ENCODE peak calls at places on chromosomes 5 and 9, in six cellular contexts. X is HCT116, O is mucosa of descending colon, F is neuronal stem cell, D is IMR-90, G is aorta. S is an unnamed sample. For H3K36me3 and H3K9me3, the result is how much of the 10 kb centered on the place peaks cover.

GRCh38 chr5:93584531-93585053 is 1.6 kb downstream of the NR2F1 start:
- DNase-seq in X (no peak), O (no peak), F (no peak), D (no peak), G (peak), S (peak)

GRCh38 chr9:91245432-91246313 is 116.0 kb downstream of the AUH start:
- DNase-seq in X (no peak), O (no peak), F (no peak), D (peak), G (no peak), S (no peak)

GRCh38 chr5:142235050-142235797 is 89.6 kb downstream of the SPRY4 start:
- DNase-seq in X (no peak), O (no peak), F (peak), D (no peak), G (no peak), S (no peak)

GRCh38 chr9:30089428-30089827 is 2295.0 kb upstream of the ACO1 start:
- DNase-seq in X (no peak), O (peak), F (no peak), D (no peak), G (no peak), S (no peak)

GRCh38 chr5:72241346-72242003 is 78.6 kb downstream of the MRPS27 start:
- DNase-seq in X (no peak), O (no peak), F (no peak), D (no peak), G (no peak), S (no peak)

GRCh38 chr5:91155238-91155637 is 227.9 kb downstream of the ARRDC3 start:
- DNase-seq in X (no peak), O (no peak), F (no peak), D (no peak), G (no peak), S (no peak)

GRCh38 chr5:166338801-166339200 is 1952.6 kb upstream of the WWC1 start:
- DNase-seq in X (no peak), O (no peak), F (no peak), D (no peak), G (no peak), S (no peak)

GRCh38 chr9:4985376-4986266 is 549 bp downstream of the JAK2 start:
- DNase-seq in X (peak), O (peak), F (peak), D (peak), G (peak), S (peak)

GRCh38 chr9:122370869-122371467 is at the start of gene PTGS1:
- DNase-seq in X (no peak), O (peak), F (no peak), D (peak), G (peak), S (peak)

GRCh38 chr9:90803860-90804593 is 2.4 kb downstream of the SYK start:
- DNase-seq in X (no peak), O (no peak), F (no peak), D (no peak), G (no peak), S (no peak)

DNA sequence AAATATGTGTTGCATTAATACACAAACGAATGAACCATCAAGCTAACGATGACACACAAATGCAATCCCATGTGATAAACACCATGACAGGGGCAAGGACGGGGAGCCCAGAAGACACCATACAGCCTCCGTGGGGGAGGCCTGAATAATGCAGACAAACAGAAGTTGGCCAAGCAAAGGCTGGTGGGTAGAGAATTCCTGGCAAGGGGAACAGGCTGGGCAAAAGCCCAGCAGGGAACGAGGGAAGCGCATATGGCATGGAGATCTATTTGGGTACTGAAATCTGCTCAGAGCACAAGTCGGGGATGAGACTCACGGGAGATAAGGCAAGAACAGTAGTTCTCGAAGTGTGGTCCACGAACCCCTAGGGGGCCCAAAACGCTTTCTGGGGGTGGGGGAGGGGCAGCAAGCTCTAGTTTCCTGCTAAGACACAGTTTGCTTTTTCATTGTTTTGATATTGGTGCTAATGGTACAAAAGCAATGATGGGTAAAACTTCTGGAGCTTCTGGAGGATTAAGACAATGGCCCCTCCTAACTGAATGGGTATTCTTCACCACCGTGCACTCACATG is 42.9 kb upstream of the FBXW11 start:
- DNase-seq in X (no peak), O (no peak), F (no peak), D (no peak), G (no peak), S (no peak)
- H3K36me3 ChIP-seq in X (under half), O (under half), F (under half), D (under half), G (under half), S (half or more)

DNA sequence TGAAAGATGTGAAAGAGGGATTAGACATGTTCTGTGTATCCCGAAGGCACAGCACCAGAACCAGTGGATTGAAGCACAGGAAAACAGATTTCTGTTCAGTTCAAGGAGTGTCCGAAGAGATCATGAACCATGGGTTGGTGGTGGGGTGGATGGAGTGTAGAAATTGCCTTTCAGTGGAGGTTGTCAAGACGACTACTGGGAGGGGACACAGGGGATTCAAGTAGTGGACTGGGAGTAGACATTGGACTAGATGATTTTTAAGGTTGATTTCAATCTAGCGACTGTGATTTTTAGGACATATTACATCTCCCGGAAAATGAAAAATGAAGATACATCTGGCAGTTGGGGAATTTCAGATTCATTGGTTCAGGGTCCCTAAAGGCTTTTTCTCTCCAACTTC is 35.9 kb upstream of the TNFAIP8 start:
- DNase-seq in X (no peak), O (no peak), F (no peak), D (no peak), G (no peak), S (no peak)
- H3K9me3 ChIP-seq in X (under half), O (under half), F (under half), D (under half), G (under half), S (under half)

GRCh38 chr5:140673187-140673976 is at the start of gene DND1:
- DNase-seq in X (no peak), O (no peak), F (no peak), D (no peak), G (no peak), S (no peak)

GRCh38 chr5:140678993-140679392 is 5.6 kb upstream of the DND1 start:
- DNase-seq in X (no peak), O (no peak), F (no peak), D (no peak), G (no peak), S (no peak)

GRCh38 chr5:140674211-140674610 is 835 bp upstream of the DND1 start:
- DNase-seq in X (no peak), O (no peak), F (no peak), D (no peak), G (no peak), S (no peak)

GRCh38 chr5:140674629-140675028 is 1.3 kb upstream of the DND1 start:
- DNase-seq in X (no peak), O (no peak), F (no peak), D (no peak), G (no peak), S (no peak)

DNA sequence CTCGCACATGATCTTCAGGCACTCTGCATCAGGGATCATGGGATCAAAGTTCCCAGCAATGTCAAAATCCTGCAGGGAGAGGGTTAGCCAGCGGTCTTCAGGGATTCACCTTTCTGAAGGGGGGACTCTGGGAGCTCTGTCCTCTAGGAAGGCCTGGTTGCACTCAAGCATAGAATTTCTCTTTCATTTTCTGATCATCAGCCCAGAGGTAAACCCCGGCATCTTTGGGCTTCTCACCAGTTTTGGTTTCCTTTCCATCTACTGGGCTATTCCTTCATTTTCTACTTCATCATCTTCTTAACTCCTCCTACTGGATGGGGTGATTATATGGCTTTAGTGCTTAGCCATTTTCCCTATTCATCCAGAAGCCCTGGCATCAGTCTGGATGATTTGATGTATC is 4.6 kb upstream of the DND1 start:
- DNase-seq in X (no peak), O (no peak), F (no peak), D (no peak), G (no peak), S (no peak)
- H3K36me3 ChIP-seq in X (under half), O (under half), F (half or more), D (half or more), G (under half), S (half or more)

DNA sequence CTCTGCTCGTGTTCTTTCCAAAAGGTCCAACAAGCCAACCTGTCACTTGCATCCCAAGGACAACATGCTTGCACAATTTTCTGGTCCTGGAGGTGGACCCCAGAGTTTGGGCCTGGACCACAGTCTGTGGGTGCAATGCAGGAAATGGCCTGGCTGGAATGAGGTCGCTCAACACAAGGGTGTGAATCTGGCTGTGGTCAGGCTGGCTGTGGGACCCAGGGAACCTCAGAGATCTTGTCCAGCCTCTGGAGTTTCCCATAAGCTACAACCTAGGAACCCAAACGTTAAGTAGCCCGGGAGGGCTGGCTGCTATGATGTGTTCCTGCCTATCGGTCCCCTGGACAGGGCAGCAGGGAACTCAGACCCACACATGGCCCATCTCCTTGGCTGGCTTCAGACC is 15.4 kb downstream of the TBC1D9B start:
- DNase-seq in X (no peak), O (no peak), F (no peak), D (no peak), G (no peak), S (no peak)
- H3K9me3 ChIP-seq in X (under half), O (under half), F (under half), D (under half), G (under half), S (under half)

GRCh38 chr9:37953204-37953774 is 49.4 kb upstream of the SLC25A51 start:
- DNase-seq in X (no peak), O (no peak), F (no peak), D (no peak), G (no peak), S (no peak)
- H3K36me3 ChIP-seq in X (under half), O (under half), F (under half), D (half or more), G (under half), S (under half)

DNA sequence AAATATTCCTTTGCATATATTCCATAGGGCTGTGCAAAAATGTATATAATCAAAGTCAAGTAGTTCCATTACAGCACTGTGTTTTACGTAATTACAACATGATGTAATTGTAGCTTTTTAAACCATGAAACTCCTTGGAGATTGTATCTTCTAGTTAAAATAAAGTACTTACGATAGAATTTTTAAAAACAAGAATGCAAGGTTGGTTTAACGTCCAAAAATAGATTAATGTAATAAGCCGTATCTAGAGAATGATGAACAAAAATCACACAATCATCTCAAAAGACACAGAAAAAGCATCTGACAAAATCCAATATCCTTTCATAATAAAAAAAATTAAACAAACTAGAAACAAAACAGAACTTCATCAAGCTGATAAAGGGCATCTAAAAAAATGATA is 86.2 kb downstream of the DENND1A start:
- DNase-seq in X (no peak), O (no peak), F (no peak), D (no peak), G (no peak), S (no peak)
- H3K9me3 ChIP-seq in X (under half), O (under half), F (under half), D (under half), G (under half), S (half or more)

GRCh38 chr9:92293075-92293354 is 482 bp downstream of the IARS1 start:
- DNase-seq in X (no peak), O (no peak), F (no peak), D (no peak), G (no peak), S (no peak)
- H3K36me3 ChIP-seq in X (under half), O (under half), F (half or more), D (under half), G (under half), S (under half)

DNA sequence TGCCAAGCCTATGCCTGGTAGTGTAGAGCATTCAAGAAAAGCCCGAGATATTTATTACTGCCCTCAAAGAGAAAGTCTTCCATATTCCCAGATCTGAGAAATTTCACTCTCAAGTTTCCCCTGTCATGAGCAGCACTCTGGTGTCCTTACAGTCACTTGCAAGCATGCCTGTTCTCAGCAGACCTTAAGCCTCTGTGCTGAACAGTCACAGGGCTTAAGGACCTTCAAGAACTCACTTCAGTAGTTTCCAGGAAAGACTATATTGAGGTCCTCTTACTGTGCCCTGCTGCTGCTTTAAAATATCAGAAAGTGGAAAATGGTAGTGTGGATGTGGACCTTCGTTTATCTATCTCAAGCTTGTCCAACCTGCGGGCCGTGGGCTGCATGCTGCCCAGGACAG is 53.5 kb downstream of the DNAJC21 start:
- DNase-seq in X (no peak), O (no peak), F (no peak), D (no peak), G (no peak), S (no peak)
- H3K9me3 ChIP-seq in X (under half), O (under half), F (under half), D (under half), G (under half), S (under half)

GRCh38 chr5:1800470-1801060 is 642 bp upstream of the NDUFS6 start:
- DNase-seq in X (no peak), O (peak), F (peak), D (no peak), G (peak), S (peak)

GRCh38 chr5:1801061-1801953 is at the start of gene NDUFS6:
- DNase-seq in X (no peak), O (peak), F (peak), D (peak), G (peak), S (peak)

GRCh38 chr5:1799602-1800469 is at the start of gene MRPL36:
- DNase-seq in X (peak), O (peak), F (peak), D (peak), G (peak), S (peak)

GRCh38 chr5:1803192-1803591 is 2.0 kb downstream of the NDUFS6 start:
- DNase-seq in X (no peak), O (no peak), F (no peak), D (no peak), G (peak), S (no peak)

DNA sequence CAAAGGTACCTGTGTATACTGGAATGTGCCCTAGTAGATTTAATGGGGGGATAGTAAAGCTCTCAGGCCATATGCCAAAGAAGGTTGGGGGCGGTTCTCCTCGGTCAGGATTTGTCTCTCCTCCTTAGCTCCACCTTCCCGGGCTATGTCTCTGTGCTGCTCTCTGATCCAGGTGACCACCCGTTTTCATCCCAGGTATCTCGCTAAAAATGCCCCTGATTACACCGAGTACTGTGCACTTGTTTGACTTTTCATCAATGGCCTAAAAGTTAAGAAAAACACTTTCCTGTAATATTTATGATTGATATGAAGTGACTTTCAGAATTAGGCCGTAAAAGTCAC is 718 bp downstream of the NDUFS6 start:
- DNase-seq in X (no peak), O (peak), F (no peak), D (no peak), G (no peak), S (no peak)
- H3K36me3 ChIP-seq in X (half or more), O (under half), F (half or more), D (under half), G (under half), S (half or more)

GRCh38 chr9:128912270-128912853 is 8.4 kb upstream of the PHYHD1 start:
- DNase-seq in X (peak), O (no peak), F (no peak), D (peak), G (no peak), S (peak)
- H3K9me3 ChIP-seq in X (under half), O (under half), F (under half), D (under half), G (under half), S (under half)

S was measured in left lung.